ENCODE peak calls at places on chromosomes 3 and 15, in seven cellular contexts. D, P, E, W, S, G and Y are unnamed samples.

GRCh38 chr15:31867536-31868442 is 162.5 kb upstream of the CHRNA7 start:
- DNase-seq in D (peak; percentile 74), P (peak; percentile 60), E (peak; percentile 11), W (peak; percentile 20), S (peak; percentile 46), G (peak; percentile 79), Y (no peak)

GRCh38 chr3:23442598-23443383 is 239.7 kb downstream of the UBE2E2 start:
- DNase-seq in D (peak; percentile 17), P (no peak), E (no peak), W (no peak), S (no peak), G (no peak), Y (peak; percentile 32)

GRCh38 chr3:4825572-4826236 is 153.5 kb upstream of the BHLHE40 start:
- DNase-seq in D (no peak), P (peak; percentile 67), E (no peak), W (peak; percentile 17), S (no peak), G (no peak), Y (peak; percentile 18)

GRCh38 chr3:126344380-126345041 is 12.7 kb downstream of the KLF15 start:
- DNase-seq in D (no peak), P (no peak), E (no peak), W (no peak), S (no peak), G (peak; percentile 42), Y (no peak)

GRCh38 chr3:8625991-8626390 is 18.6 kb downstream of the SSUH2 start:
- DNase-seq in D (no peak), P (no peak), E (no peak), W (no peak), S (peak; percentile 6), G (no peak), Y (peak; percentile 16)

GRCh38 chr3:64220161-64220560 is 5.1 kb downstream of the PRICKLE2 start:
- DNase-seq in D (no peak), P (no peak), E (no peak), W (no peak), S (no peak), G (no peak), Y (no peak)

GRCh38 chr3:23159929-23160328 is 43.2 kb upstream of the UBE2E2 start:
- DNase-seq in D (no peak), P (no peak), E (no peak), W (no peak), S (no peak), G (no peak), Y (no peak)

GRCh38 chr3:116083686-116084085 is 361.6 kb downstream of the LSAMP start:
- DNase-seq in D (peak; percentile 8), P (no peak), E (no peak), W (no peak), S (no peak), G (no peak), Y (no peak)

GRCh38 chr3:106514431-106514830 is 645.6 kb upstream of the CBLB start:
- DNase-seq in D (no peak), P (no peak), E (no peak), W (no peak), S (no peak), G (no peak), Y (no peak)

GRCh38 chr3:126971891-126972351 is 11.0 kb upstream of the PLXNA1 start:
- DNase-seq in D (peak; percentile 83), P (no peak), E (no peak), W (no peak), S (no peak), G (no peak), Y (no peak)

GRCh38 chr15:32104061-32104980 is 74.0 kb downstream of the CHRNA7 start:
- DNase-seq in D (no peak), P (no peak), E (no peak), W (no peak), S (no peak), G (no peak), Y (peak; percentile 7)

DNA sequence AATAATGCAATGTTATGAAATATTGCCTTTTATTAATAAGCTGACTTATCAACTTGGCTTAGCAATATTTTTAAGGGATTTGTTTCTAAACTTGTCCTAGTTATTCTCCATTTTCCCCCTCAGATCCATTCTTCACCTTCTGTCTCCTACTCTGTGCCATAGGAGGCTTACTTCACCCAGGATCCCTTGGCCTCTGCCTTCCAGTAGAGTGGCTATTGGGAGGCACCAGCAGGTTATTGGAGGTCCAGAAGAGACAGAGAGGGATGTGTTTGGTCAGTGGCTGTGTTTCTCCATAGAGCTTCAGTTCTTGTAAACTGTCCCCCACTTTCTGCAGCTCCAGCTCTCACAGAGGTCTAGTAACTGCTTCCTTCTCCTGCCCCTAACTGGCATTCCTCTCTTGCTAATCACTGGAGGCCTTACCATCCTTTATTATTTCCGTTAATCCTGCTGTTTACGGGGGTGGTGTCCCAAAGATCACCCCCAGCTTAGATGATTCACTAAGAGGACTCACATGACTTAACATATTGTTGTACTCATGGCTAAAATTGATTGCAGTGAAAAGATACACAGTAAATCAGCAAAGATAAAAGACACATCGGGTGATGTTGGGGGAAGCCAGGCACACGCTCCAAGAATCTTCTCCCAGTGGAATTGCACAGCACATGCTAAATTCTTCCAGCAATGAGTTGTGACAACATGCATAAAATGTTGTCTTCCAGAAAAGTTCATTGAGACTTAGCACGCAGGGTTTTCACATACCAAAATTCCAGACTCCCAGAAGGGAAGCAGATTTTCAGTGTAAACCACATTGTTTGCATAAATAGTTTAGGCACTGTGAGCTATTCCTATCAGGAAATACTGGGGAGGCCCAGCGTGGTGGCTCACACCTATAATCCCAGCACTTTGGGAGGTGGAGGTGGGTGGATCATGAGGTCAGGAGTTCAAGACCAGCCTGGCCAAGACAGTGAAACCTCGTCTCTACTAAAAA is 67.5 kb downstream of the RPL22L1 start:
- DNase-seq in D (no peak), P (peak; percentile 32), E (no peak), W (no peak), S (no peak), G (no peak), Y (no peak)
- TF ChIP-seq JUND in D (peak; percentile 93), P (peak; percentile 57), E (no peak), W (no peak), S (no peak), G (no peak), Y (no peak)

GRCh38 chr3:98770261-98771039 is 7.3 kb downstream of the ST3GAL6 start:
- DNase-seq in D (no peak), P (no peak), E (peak; percentile 53), W (no peak), S (no peak), G (no peak), Y (peak; percentile 27)
- TF ChIP-seq JUND in D (no peak), P (no peak), E (no peak), W (no peak), S (no peak), G (no peak), Y (no peak)

GRCh38 chr3:148269816-148270215 is 427.9 kb upstream of the AGTR1 start:
- DNase-seq in D (no peak), P (no peak), E (no peak), W (peak; percentile 5), S (peak; percentile 12), G (no peak), Y (no peak)
- TF ChIP-seq JUND in D (no peak), P (no peak), E (no peak), W (no peak), S (no peak), G (no peak), Y (no peak)

DNA sequence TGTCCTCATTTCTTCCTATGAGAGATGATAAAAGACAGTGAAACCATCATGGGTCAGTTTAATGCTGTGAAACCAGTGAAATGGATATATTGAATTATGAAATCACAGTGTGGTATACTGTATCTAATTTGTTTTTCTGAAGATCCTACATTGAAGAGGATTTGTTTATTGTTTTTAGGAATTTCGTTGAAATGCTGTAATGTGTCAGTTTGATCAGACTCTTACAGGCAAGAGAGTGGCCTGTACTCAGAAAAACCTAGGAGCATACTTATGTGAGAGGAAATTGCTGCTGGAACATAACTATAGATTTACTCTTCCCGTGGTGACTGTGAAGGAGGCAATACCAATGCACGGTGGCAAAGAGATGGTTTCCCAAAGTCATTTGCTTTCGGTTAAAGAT is 29.1 kb upstream of the ONECUT1 start:
- DNase-seq in D (no peak), P (no peak), E (no peak), W (no peak), S (no peak), G (no peak), Y (no peak)
- TF ChIP-seq JUND in D (no peak), P (no peak), E (no peak), W (no peak), S (no peak), G (no peak), Y (no peak)

DNA sequence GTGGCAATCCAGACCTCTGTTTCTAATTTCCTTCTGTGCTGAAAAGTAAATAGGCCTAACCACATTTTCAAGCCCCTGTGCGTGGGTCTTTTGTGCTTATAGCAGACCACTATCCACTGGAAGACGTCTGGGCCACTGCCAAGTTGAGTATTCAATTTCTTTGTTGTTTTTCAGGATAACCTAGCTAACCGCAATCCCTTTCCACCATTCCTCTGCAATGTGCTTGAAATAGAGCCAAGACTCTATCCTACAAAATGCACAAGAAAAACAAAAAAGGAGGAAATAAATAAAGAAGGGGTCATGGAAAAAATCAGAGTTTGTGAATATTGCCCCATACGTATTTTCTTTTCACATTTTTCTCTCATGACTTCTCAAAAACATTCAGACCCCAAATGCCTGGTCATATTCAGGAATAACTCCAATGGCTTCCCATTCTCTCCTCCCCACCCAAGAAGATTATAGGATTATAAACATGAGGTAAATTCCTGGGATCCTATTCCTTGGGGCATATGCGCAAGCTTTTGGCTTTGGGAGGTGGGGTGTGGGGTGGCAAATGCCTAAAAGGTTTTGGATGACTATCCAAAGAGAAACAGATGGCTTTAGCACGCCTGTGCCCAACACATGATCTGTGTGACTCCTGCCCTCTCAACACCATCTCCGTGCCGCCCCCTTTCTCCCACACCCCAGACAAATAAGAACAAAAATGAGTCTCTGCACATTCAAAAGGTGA is 217.9 kb upstream of the THBS1 start:
- DNase-seq in D (peak; percentile 4), P (no peak), E (no peak), W (no peak), S (no peak), G (no peak), Y (no peak)
- TF ChIP-seq JUND in D (no peak), P (no peak), E (no peak), W (no peak), S (no peak), G (no peak), Y (no peak)